ENCODE peak calls at places on chromosomes 3 and 15, in four cellular contexts. N is WTC11, I is HepG2, P is GM12878. Y is an unnamed sample.

GRCh38 chr15:88586401-88587162 is 34.6 kb upstream of the AEN start:
- DNase-seq in N (no peak), I (no peak), P (no peak), Y (no peak)

GRCh38 chr3:108132727-108133373 is 42.0 kb upstream of the CD47 start:
- DNase-seq in N (no peak), I (no peak), P (no peak), Y (no peak)

GRCh38 chr3:135792174-135792573 is 173.4 kb upstream of the PPP2R3A start:
- DNase-seq in N (peak; percentile 30), I (no peak), P (no peak), Y (peak; percentile 8)

GRCh38 chr3:131811481-131811880 is 223.3 kb downstream of the CPNE4 start:
- DNase-seq in N (no peak), I (no peak), P (no peak), Y (no peak)

GRCh38 chr3:18372786-18373405 is 52.2 kb downstream of the SATB1 start:
- DNase-seq in N (no peak), I (no peak), P (no peak), Y (no peak)

GRCh38 chr15:35630570-35630969 is 84.6 kb upstream of the DPH6 start:
- DNase-seq in N (no peak), I (peak; percentile 1), P (no peak), Y (no peak)

GRCh38 chr3:189803254-189803653 is 172.1 kb downstream of the TP63 start:
- DNase-seq in N (no peak), I (no peak), P (no peak), Y (no peak)

GRCh38 chr15:91950631-91951384 is 97.3 kb downstream of the SLCO3A1 start:
- DNase-seq in N (no peak), I (no peak), P (no peak), Y (no peak)

GRCh38 chr3:126025116-126025729 is 56.2 kb downstream of the ROPN1B start:
- DNase-seq in N (no peak), I (no peak), P (no peak), Y (no peak)

GRCh38 chr3:196501316-196502064 is 2.1 kb downstream of the RNF168 start:
- DNase-seq in N (no peak), I (no peak), P (no peak), Y (no peak)

GRCh38 chr3:100256724-100257123 is 4.1 kb upstream of the TBC1D23 start:
- DNase-seq in N (no peak), I (no peak), P (no peak), Y (no peak)

GRCh38 chr15:81813215-81813614 is 232.6 kb downstream of the MEX3B start:
- DNase-seq in N (peak; percentile 26), I (no peak), P (no peak), Y (peak; percentile 38)

GRCh38 chr15:71742964-71743363 is 67.4 kb upstream of the NR2E3 start:
- DNase-seq in N (no peak), I (no peak), P (no peak), Y (no peak)

GRCh38 chr3:46065294-46065705 is 38.0 kb upstream of the XCR1 start:
- DNase-seq in N (no peak), I (no peak), P (peak; percentile 56), Y (no peak)

GRCh38 chr3:131988209-131988608 is 46.6 kb downstream of the CPNE4 start:
- DNase-seq in N (no peak), I (no peak), P (no peak), Y (no peak)

GRCh38 chr15:41689834-41690233 is 29.6 kb downstream of the MGA start:
- DNase-seq in N (no peak), I (no peak), P (no peak), Y (no peak)

DNA sequence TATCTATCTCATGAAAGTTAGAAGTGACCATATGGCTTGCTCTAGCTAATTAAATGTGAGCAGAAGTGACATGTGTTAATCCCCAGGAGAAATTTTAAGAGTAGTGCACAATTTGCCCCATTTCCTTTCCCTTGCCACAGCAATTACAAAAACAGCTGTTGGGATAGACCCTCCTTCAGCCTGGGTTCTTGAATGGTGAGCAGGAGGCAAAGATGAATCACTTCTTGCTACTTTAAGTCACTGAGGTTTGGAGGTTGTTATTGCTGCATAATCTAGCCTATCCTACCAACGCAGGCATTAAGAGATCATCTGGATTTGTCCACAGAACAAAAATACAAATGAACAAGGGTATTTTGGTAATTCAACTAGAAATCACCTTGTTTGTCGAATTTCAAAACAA is 51.7 kb upstream of the CAPN7 start:
- DNase-seq in N (no peak), I (no peak), P (no peak), Y (no peak)
- TF ChIP-seq NR2C2 in N (no peak), I (no peak), P (no peak), Y (no peak)

GRCh38 chr3:195286115-195286872 is 15.3 kb upstream of the XXYLT1 start:
- DNase-seq in N (no peak), I (no peak), P (no peak), Y (no peak)
- TF ChIP-seq NR2C2 in N (no peak), I (no peak), P (no peak), Y (no peak)

DNA sequence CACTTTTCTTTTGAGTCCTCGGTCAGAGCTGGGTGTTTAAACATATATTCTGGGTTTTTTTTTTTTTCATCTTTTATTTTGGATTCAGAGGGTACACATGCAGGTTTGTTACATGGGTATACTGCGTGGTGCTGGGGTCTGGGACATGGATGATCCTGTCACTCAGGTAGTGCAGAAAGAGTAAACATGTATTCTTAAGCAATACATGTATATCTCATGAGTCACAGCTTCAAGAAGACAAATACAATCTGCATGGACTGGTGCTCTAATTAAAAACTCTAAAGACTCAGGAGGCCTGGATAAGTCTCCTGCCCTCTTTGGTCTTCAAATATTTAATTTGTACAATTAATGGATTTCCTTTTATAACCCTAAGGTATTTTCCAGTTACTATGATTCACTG is 50.6 kb upstream of the PHLDB2 start:
- DNase-seq in N (no peak), I (peak; percentile 29), P (no peak), Y (no peak)
- TF ChIP-seq NR2C2 in N (no peak), I (no peak), P (no peak), Y (no peak)

GRCh38 chr3:4957978-4958377 is 21.3 kb upstream of the BHLHE40 start:
- DNase-seq in N (no peak), I (no peak), P (no peak), Y (no peak)
- TF ChIP-seq NR2C2 in N (no peak), I (no peak), P (no peak), Y (no peak)